ENCODE peak calls at places on chromosomes 4 and X, in six cellular contexts. D is body of pancreas; S is MM.1S; W is NB4; N is nephron progenitor cell; O is stimulated activated CD4-positive, alpha-beta T cell treated with anti-CD3 and anti-CD28 coated beads, Interleukin-2, amount 100 ng/mL, for 24 hours. B is an unnamed sample.
A peak's percentile ranks its signal among the peaks of the same experiment; 100 is the strongest.

GRCh38 chr4:21753084-21753760 is 195.3 kb downstream of the KCNIP4 start:
- DNase-seq in N (no peak), D (no peak), O (no peak), S (no peak), W (no peak), B (no peak)

GRCh38 chrX:134520860-134521390 is 61.0 kb downstream of the HPRT1 start:
- DNase-seq in W (peak; percentile 75), D (peak; percentile 41), N (peak; percentile 20), O (no peak), S (peak; percentile 57), B (no peak)

GRCh38 chr4:29467044-29467717 is 1253.0 kb upstream of the PCDH7 start:
- DNase-seq in N (no peak), W (no peak), S (no peak), O (no peak), D (no peak), B (no peak)

GRCh38 chr4:116849620-116850019 is 235.8 kb downstream of the TRAM1L1 start:
- DNase-seq in D (no peak), N (no peak), S (no peak), O (no peak), W (no peak), B (no peak)

GRCh38 chr4:100984901-100985300 is 362.4 kb downstream of the PPP3CA start:
- DNase-seq in D (no peak), W (no peak), N (no peak), O (no peak), S (no peak), B (no peak)

GRCh38 chr4:179989975-179990374 is 2253.2 kb upstream of the TENM3 start:
- DNase-seq in W (peak; percentile 11), O (no peak), S (peak; percentile 96), D (no peak), N (no peak), B (no peak)

GRCh38 chrX:151776113-151776790 is 41.7 kb downstream of the CNGA2 start:
- DNase-seq in W (no peak), N (no peak), D (no peak), S (no peak), O (no peak), B (no peak)

GRCh38 chr4:48778431-48779094 is 1.5 kb downstream of the FRYL start:
- DNase-seq in S (no peak), O (no peak), N (no peak), W (peak; percentile 60), D (no peak), B (no peak)

GRCh38 chrX:24079405-24079804 is 24.6 kb downstream of the EIF2S3 start:
- DNase-seq in W (peak; percentile 15), O (no peak), S (no peak), D (no peak), N (no peak), B (no peak)

GRCh38 chr4:119040711-119041185 is 94.9 kb upstream of the MYOZ2 start:
- DNase-seq in N (no peak), W (no peak), S (no peak), O (no peak), D (no peak), B (no peak)

GRCh38 chr4:185396724-185397402 is at the start of gene ANKRD37:
- DNase-seq in D (peak; percentile 89), S (peak; percentile 59), W (no peak), O (no peak), N (no peak), B (no peak)

GRCh38 chr4:22515888-22516541 is at the start of gene ADGRA3:
- DNase-seq in O (peak; percentile 69), W (peak; percentile 59), D (peak; percentile 86), N (peak; percentile 87), S (peak; percentile 57), B (no peak)

GRCh38 chr4:11769425-11769824 is 340.7 kb upstream of the HS3ST1 start:
- DNase-seq in O (no peak), N (no peak), D (no peak), S (no peak), W (no peak), B (no peak)

GRCh38 chr4:10926025-10926424 is 241.5 kb upstream of the CLNK start:
- DNase-seq in W (no peak), N (no peak), D (no peak), S (no peak), O (no peak), B (no peak)

GRCh38 chr4:94357624-94358023 is 15.0 kb upstream of the HPGDS start:
- DNase-seq in O (no peak), N (no peak), S (no peak), D (no peak), W (no peak), B (no peak)

GRCh38 chr4:183987987-183988392 is 82.9 kb downstream of the STOX2 start:
- DNase-seq in N (peak; percentile 22), D (peak; percentile 34), O (no peak), S (no peak), W (peak; percentile 86), B (no peak)

GRCh38 chr4:42083816-42084215 is 68.6 kb downstream of the BEND4 start:
- DNase-seq in S (no peak), D (no peak), O (no peak), W (no peak), N (no peak), B (no peak)

GRCh38 chrX:74420194-74421035 is 878 bp upstream of the SLC16A2 start:
- DNase-seq in W (peak; percentile 21), D (peak; percentile 73), O (peak; percentile 24), S (no peak), N (peak; percentile 72), B (no peak)

GRCh38 chr4:132108784-132109183 is 1040.3 kb upstream of the PCDH10 start:
- DNase-seq in N (no peak), W (no peak), S (no peak), O (no peak), D (no peak), B (no peak)

GRCh38 chrX:2707334-2707760 is 16.3 kb downstream of the CD99 start:
- DNase-seq in W (peak; percentile 91), N (peak; percentile 37), D (peak; percentile 49), S (no peak), O (peak; percentile 57), B (no peak)

GRCh38 chrX:10175317-10175871 is 18.6 kb downstream of the CLCN4 start:
- DNase-seq in O (no peak), W (peak; percentile 4), S (no peak), D (no peak), N (no peak), B (no peak)

GRCh38 chr4:127304356-127304755 is 328.4 kb upstream of the INTU start:
- DNase-seq in O (no peak), D (no peak), N (no peak), S (no peak), W (no peak), B (no peak)

GRCh38 chr4:8914461-8915171 is 43.0 kb upstream of the HMX1 start:
- DNase-seq in O (no peak), D (no peak), N (no peak), S (no peak), W (peak; percentile 2), B (no peak)

GRCh38 chr4:4182835-4183568 is 43.7 kb downstream of the OTOP1 start:
- DNase-seq in N (peak; percentile 66), S (peak; percentile 48), W (peak; percentile 52), D (peak; percentile 35), O (peak; percentile 45), B (no peak)

GRCh38 chrX:24148118-24148517 is 1.4 kb upstream of the ZFX start:
- DNase-seq in N (no peak), O (no peak), S (peak; percentile 52), W (peak; percentile 25), D (no peak), B (no peak)

GRCh38 chr4:103424853-103425252 is 226.7 kb upstream of the CENPE start:
- DNase-seq in D (peak; percentile 59), S (no peak), O (no peak), N (no peak), W (no peak), B (no peak)

GRCh38 chrX:10631416-10632145 is 11.2 kb upstream of the MID1 start:
- DNase-seq in D (no peak), N (no peak), O (no peak), S (no peak), W (no peak), B (no peak)

GRCh38 chr4:185344743-185345538 is 50.8 kb downstream of the LRP2BP start:
- DNase-seq in D (no peak), S (peak; percentile 47), N (no peak), W (no peak), O (no peak), B (no peak)

GRCh38 chr4:30870513-30870912 is 150.3 kb downstream of the PCDH7 start:
- DNase-seq in S (peak; percentile 43), N (no peak), O (no peak), D (no peak), W (no peak), B (no peak)

GRCh38 chr4:37812713-37813112 is 13.8 kb upstream of the PGM2 start:
- DNase-seq in W (no peak), S (no peak), O (no peak), D (no peak), N (no peak), B (no peak)

GRCh38 chr4:184324939-184325477 is 107.3 kb upstream of the ENPP6 start:
- DNase-seq in D (no peak), S (no peak), W (no peak), N (no peak), O (no peak), B (no peak)

B was measured in T follicular helper cell.